ENCODE peak calls at places on chromosomes 2 and 18, in ten cellular contexts. One of them, this sample, is unnamed.

GRCh38 chr2:201618744-201619654 is 24.3 kb downstream of the TMEM237 start:
- DNase-seq in left lobe of liver: peak; percentile 48
- DNase-seq in T-helper 17 cell: no peak
- DNase-seq in left ventricle myocardium inferior: peak; percentile 83
- DNase-seq in activated CD4-positive, alpha-beta T cell treated with anti-CD3 and anti-CD28 coated beads for 4 hours: no peak
- DNase-seq in NCI-H345: peak; percentile 76
- DNase-seq in NCI-H510A: peak; percentile 42
- DNase-seq in C1 segment of cervical spinal cord: peak; percentile 2
- DNase-seq in NCI-H82: no peak
- DNase-seq in activated T-helper 9 cell treated with anti-CD3 and anti-CD28 coated beads, Interleukin-2, amount 50 U/mL, for 16 hours: no peak
- DNase-seq in this sample: no peak

GRCh38 chr2:26054598-26055348 is 20.9 kb downstream of the RAB10 start:
- DNase-seq in left lobe of liver: no peak
- DNase-seq in T-helper 17 cell: no peak
- DNase-seq in left ventricle myocardium inferior: no peak
- DNase-seq in activated CD4-positive, alpha-beta T cell treated with anti-CD3 and anti-CD28 coated beads for 4 hours: no peak
- DNase-seq in NCI-H345: no peak
- DNase-seq in NCI-H510A: no peak
- DNase-seq in C1 segment of cervical spinal cord: no peak
- DNase-seq in NCI-H82: no peak
- DNase-seq in activated T-helper 9 cell treated with anti-CD3 and anti-CD28 coated beads, Interleukin-2, amount 50 U/mL, for 16 hours: no peak
- DNase-seq in this sample: no peak

GRCh38 chr2:72579595-72580180 is 246.1 kb downstream of the EXOC6B start:
- DNase-seq in left lobe of liver: no peak
- DNase-seq in T-helper 17 cell: no peak
- DNase-seq in left ventricle myocardium inferior: no peak
- DNase-seq in activated CD4-positive, alpha-beta T cell treated with anti-CD3 and anti-CD28 coated beads for 4 hours: no peak
- DNase-seq in NCI-H345: peak; percentile 41
- DNase-seq in NCI-H510A: no peak
- DNase-seq in C1 segment of cervical spinal cord: peak; percentile 5
- DNase-seq in NCI-H82: peak; percentile 59
- DNase-seq in activated T-helper 9 cell treated with anti-CD3 and anti-CD28 coated beads, Interleukin-2, amount 50 U/mL, for 16 hours: no peak
- DNase-seq in this sample: no peak

GRCh38 chr18:55248497-55248896 is 289.2 kb upstream of the CCDC68 start:
- DNase-seq in left lobe of liver: no peak
- DNase-seq in T-helper 17 cell: no peak
- DNase-seq in left ventricle myocardium inferior: no peak
- DNase-seq in activated CD4-positive, alpha-beta T cell treated with anti-CD3 and anti-CD28 coated beads for 4 hours: no peak
- DNase-seq in NCI-H345: no peak
- DNase-seq in NCI-H510A: no peak
- DNase-seq in C1 segment of cervical spinal cord: no peak
- DNase-seq in NCI-H82: no peak
- DNase-seq in activated T-helper 9 cell treated with anti-CD3 and anti-CD28 coated beads, Interleukin-2, amount 50 U/mL, for 16 hours: no peak
- DNase-seq in this sample: no peak

GRCh38 chr2:24457730-24458129 is 33.3 kb upstream of the NCOA1 start:
- DNase-seq in left lobe of liver: no peak
- DNase-seq in T-helper 17 cell: no peak
- DNase-seq in left ventricle myocardium inferior: no peak
- DNase-seq in activated CD4-positive, alpha-beta T cell treated with anti-CD3 and anti-CD28 coated beads for 4 hours: no peak
- DNase-seq in NCI-H345: no peak
- DNase-seq in NCI-H510A: no peak
- DNase-seq in C1 segment of cervical spinal cord: no peak
- DNase-seq in NCI-H82: no peak
- DNase-seq in activated T-helper 9 cell treated with anti-CD3 and anti-CD28 coated beads, Interleukin-2, amount 50 U/mL, for 16 hours: no peak
- DNase-seq in this sample: no peak

GRCh38 chr2:193965263-193965662 is 1691.8 kb upstream of the SLC39A10 start:
- DNase-seq in left lobe of liver: no peak
- DNase-seq in T-helper 17 cell: no peak
- DNase-seq in left ventricle myocardium inferior: no peak
- DNase-seq in activated CD4-positive, alpha-beta T cell treated with anti-CD3 and anti-CD28 coated beads for 4 hours: no peak
- DNase-seq in NCI-H345: no peak
- DNase-seq in NCI-H510A: no peak
- DNase-seq in C1 segment of cervical spinal cord: no peak
- DNase-seq in NCI-H82: peak; percentile 95
- DNase-seq in activated T-helper 9 cell treated with anti-CD3 and anti-CD28 coated beads, Interleukin-2, amount 50 U/mL, for 16 hours: no peak
- DNase-seq in this sample: no peak

GRCh38 chr2:96342085-96342484 is 6.5 kb downstream of the NCAPH start:
- DNase-seq in left lobe of liver: no peak
- DNase-seq in T-helper 17 cell: peak; percentile 26
- DNase-seq in left ventricle myocardium inferior: no peak
- DNase-seq in activated CD4-positive, alpha-beta T cell treated with anti-CD3 and anti-CD28 coated beads for 4 hours: peak; percentile 46
- DNase-seq in NCI-H345: no peak
- DNase-seq in NCI-H510A: no peak
- DNase-seq in C1 segment of cervical spinal cord: no peak
- DNase-seq in NCI-H82: no peak
- DNase-seq in activated T-helper 9 cell treated with anti-CD3 and anti-CD28 coated beads, Interleukin-2, amount 50 U/mL, for 16 hours: peak; percentile 29
- DNase-seq in this sample: peak; percentile 58

GRCh38 chr2:174338626-174339570 is 4.1 kb downstream of the SP9 start:
- DNase-seq in left lobe of liver: no peak
- DNase-seq in T-helper 17 cell: no peak
- DNase-seq in left ventricle myocardium inferior: no peak
- DNase-seq in activated CD4-positive, alpha-beta T cell treated with anti-CD3 and anti-CD28 coated beads for 4 hours: no peak
- DNase-seq in NCI-H345: no peak
- DNase-seq in NCI-H510A: no peak
- DNase-seq in C1 segment of cervical spinal cord: no peak
- DNase-seq in NCI-H82: peak; percentile 28
- DNase-seq in activated T-helper 9 cell treated with anti-CD3 and anti-CD28 coated beads, Interleukin-2, amount 50 U/mL, for 16 hours: no peak
- DNase-seq in this sample: no peak

GRCh38 chr18:62505669-62506494 is 16.9 kb upstream of the ZCCHC2 start:
- DNase-seq in left lobe of liver: no peak
- DNase-seq in T-helper 17 cell: no peak
- DNase-seq in left ventricle myocardium inferior: no peak
- DNase-seq in activated CD4-positive, alpha-beta T cell treated with anti-CD3 and anti-CD28 coated beads for 4 hours: peak; percentile 18
- DNase-seq in NCI-H345: no peak
- DNase-seq in NCI-H510A: no peak
- DNase-seq in C1 segment of cervical spinal cord: no peak
- DNase-seq in NCI-H82: no peak
- DNase-seq in activated T-helper 9 cell treated with anti-CD3 and anti-CD28 coated beads, Interleukin-2, amount 50 U/mL, for 16 hours: no peak
- DNase-seq in this sample: no peak

GRCh38 chr2:173175222-173175621 is 99.6 kb downstream of the MAP3K20 start:
- DNase-seq in left lobe of liver: no peak
- DNase-seq in T-helper 17 cell: no peak
- DNase-seq in left ventricle myocardium inferior: no peak
- DNase-seq in activated CD4-positive, alpha-beta T cell treated with anti-CD3 and anti-CD28 coated beads for 4 hours: no peak
- DNase-seq in NCI-H345: no peak
- DNase-seq in NCI-H510A: no peak
- DNase-seq in C1 segment of cervical spinal cord: no peak
- DNase-seq in NCI-H82: no peak
- DNase-seq in activated T-helper 9 cell treated with anti-CD3 and anti-CD28 coated beads, Interleukin-2, amount 50 U/mL, for 16 hours: no peak
- DNase-seq in this sample: no peak

GRCh38 chr2:16725549-16725948 is 59.9 kb upstream of the CYRIA start:
- DNase-seq in left lobe of liver: no peak
- DNase-seq in T-helper 17 cell: no peak
- DNase-seq in left ventricle myocardium inferior: no peak
- DNase-seq in activated CD4-positive, alpha-beta T cell treated with anti-CD3 and anti-CD28 coated beads for 4 hours: no peak
- DNase-seq in NCI-H345: peak; percentile 32
- DNase-seq in NCI-H510A: no peak
- DNase-seq in C1 segment of cervical spinal cord: no peak
- DNase-seq in NCI-H82: no peak
- DNase-seq in activated T-helper 9 cell treated with anti-CD3 and anti-CD28 coated beads, Interleukin-2, amount 50 U/mL, for 16 hours: no peak
- DNase-seq in this sample: no peak

GRCh38 chr2:173741715-173742114 is 223.5 kb downstream of the SP3 start:
- DNase-seq in left lobe of liver: no peak
- DNase-seq in T-helper 17 cell: no peak
- DNase-seq in left ventricle myocardium inferior: no peak
- DNase-seq in activated CD4-positive, alpha-beta T cell treated with anti-CD3 and anti-CD28 coated beads for 4 hours: no peak
- DNase-seq in NCI-H345: peak; percentile 88
- DNase-seq in NCI-H510A: peak; percentile 77
- DNase-seq in C1 segment of cervical spinal cord: no peak
- DNase-seq in NCI-H82: peak; percentile 45
- DNase-seq in activated T-helper 9 cell treated with anti-CD3 and anti-CD28 coated beads, Interleukin-2, amount 50 U/mL, for 16 hours: no peak
- DNase-seq in this sample: no peak

GRCh38 chr2:54560146-54560881 is 104.2 kb downstream of the SPTBN1 start:
- DNase-seq in left lobe of liver: no peak
- DNase-seq in T-helper 17 cell: no peak
- DNase-seq in left ventricle myocardium inferior: no peak
- DNase-seq in activated CD4-positive, alpha-beta T cell treated with anti-CD3 and anti-CD28 coated beads for 4 hours: no peak
- DNase-seq in NCI-H345: no peak
- DNase-seq in NCI-H510A: no peak
- DNase-seq in C1 segment of cervical spinal cord: no peak
- DNase-seq in NCI-H82: peak; percentile 47
- DNase-seq in activated T-helper 9 cell treated with anti-CD3 and anti-CD28 coated beads, Interleukin-2, amount 50 U/mL, for 16 hours: no peak
- DNase-seq in this sample: peak; percentile 9

GRCh38 chr2:16665746-16666452 is at the start of gene CYRIA:
- DNase-seq in left lobe of liver: peak; percentile 67
- DNase-seq in T-helper 17 cell: peak; percentile 20
- DNase-seq in left ventricle myocardium inferior: peak; percentile 76
- DNase-seq in activated CD4-positive, alpha-beta T cell treated with anti-CD3 and anti-CD28 coated beads for 4 hours: peak; percentile 31
- DNase-seq in NCI-H345: peak; percentile 51
- DNase-seq in NCI-H510A: peak; percentile 29
- DNase-seq in C1 segment of cervical spinal cord: peak; percentile 28
- DNase-seq in NCI-H82: peak; percentile 64
- DNase-seq in activated T-helper 9 cell treated with anti-CD3 and anti-CD28 coated beads, Interleukin-2, amount 50 U/mL, for 16 hours: peak; percentile 8
- DNase-seq in this sample: no peak

GRCh38 chr18:25229080-25229479 is 122.9 kb downstream of the ZNF521 start:
- DNase-seq in left lobe of liver: no peak
- DNase-seq in T-helper 17 cell: no peak
- DNase-seq in left ventricle myocardium inferior: no peak
- DNase-seq in activated CD4-positive, alpha-beta T cell treated with anti-CD3 and anti-CD28 coated beads for 4 hours: no peak
- DNase-seq in NCI-H345: peak; percentile 69
- DNase-seq in NCI-H510A: no peak
- DNase-seq in C1 segment of cervical spinal cord: peak; percentile 65
- DNase-seq in NCI-H82: peak; percentile 84
- DNase-seq in activated T-helper 9 cell treated with anti-CD3 and anti-CD28 coated beads, Interleukin-2, amount 50 U/mL, for 16 hours: no peak
- DNase-seq in this sample: no peak

GRCh38 chr2:150907466-150907865 is 354.2 kb downstream of the RBM43 start:
- DNase-seq in left lobe of liver: no peak
- DNase-seq in T-helper 17 cell: no peak
- DNase-seq in left ventricle myocardium inferior: no peak
- DNase-seq in activated CD4-positive, alpha-beta T cell treated with anti-CD3 and anti-CD28 coated beads for 4 hours: no peak
- DNase-seq in NCI-H345: no peak
- DNase-seq in NCI-H510A: no peak
- DNase-seq in C1 segment of cervical spinal cord: no peak
- DNase-seq in NCI-H82: no peak
- DNase-seq in activated T-helper 9 cell treated with anti-CD3 and anti-CD28 coated beads, Interleukin-2, amount 50 U/mL, for 16 hours: no peak
- DNase-seq in this sample: no peak

GRCh38 chr18:80154293-80154692 is 45.2 kb downstream of the ADNP2 start:
- DNase-seq in left lobe of liver: no peak
- DNase-seq in T-helper 17 cell: no peak
- DNase-seq in left ventricle myocardium inferior: no peak
- DNase-seq in activated CD4-positive, alpha-beta T cell treated with anti-CD3 and anti-CD28 coated beads for 4 hours: no peak
- DNase-seq in NCI-H345: no peak
- DNase-seq in NCI-H510A: no peak
- DNase-seq in C1 segment of cervical spinal cord: no peak
- DNase-seq in NCI-H82: peak; percentile 61
- DNase-seq in activated T-helper 9 cell treated with anti-CD3 and anti-CD28 coated beads, Interleukin-2, amount 50 U/mL, for 16 hours: no peak
- DNase-seq in this sample: no peak

GRCh38 chr18:37270046-37270665 is 295.4 kb downstream of the CELF4 start:
- DNase-seq in left lobe of liver: no peak
- DNase-seq in T-helper 17 cell: no peak
- DNase-seq in left ventricle myocardium inferior: peak; percentile 35
- DNase-seq in activated CD4-positive, alpha-beta T cell treated with anti-CD3 and anti-CD28 coated beads for 4 hours: no peak
- DNase-seq in NCI-H345: no peak
- DNase-seq in NCI-H510A: no peak
- DNase-seq in C1 segment of cervical spinal cord: no peak
- DNase-seq in NCI-H82: no peak
- DNase-seq in activated T-helper 9 cell treated with anti-CD3 and anti-CD28 coated beads, Interleukin-2, amount 50 U/mL, for 16 hours: no peak
- DNase-seq in this sample: no peak

GRCh38 chr2:239518286-239519080 is 117.7 kb upstream of the HDAC4 start:
- DNase-seq in left lobe of liver: no peak
- DNase-seq in T-helper 17 cell: no peak
- DNase-seq in left ventricle myocardium inferior: peak; percentile 4
- DNase-seq in activated CD4-positive, alpha-beta T cell treated with anti-CD3 and anti-CD28 coated beads for 4 hours: no peak
- DNase-seq in NCI-H345: no peak
- DNase-seq in NCI-H510A: no peak
- DNase-seq in C1 segment of cervical spinal cord: no peak
- DNase-seq in NCI-H82: no peak
- DNase-seq in activated T-helper 9 cell treated with anti-CD3 and anti-CD28 coated beads, Interleukin-2, amount 50 U/mL, for 16 hours: no peak
- DNase-seq in this sample: no peak

GRCh38 chr18:78595453-78595852 is 384.2 kb upstream of the SALL3 start:
- DNase-seq in left lobe of liver: no peak
- DNase-seq in T-helper 17 cell: no peak
- DNase-seq in left ventricle myocardium inferior: no peak
- DNase-seq in activated CD4-positive, alpha-beta T cell treated with anti-CD3 and anti-CD28 coated beads for 4 hours: no peak
- DNase-seq in NCI-H345: no peak
- DNase-seq in NCI-H510A: no peak
- DNase-seq in C1 segment of cervical spinal cord: no peak
- DNase-seq in NCI-H82: no peak
- DNase-seq in activated T-helper 9 cell treated with anti-CD3 and anti-CD28 coated beads, Interleukin-2, amount 50 U/mL, for 16 hours: no peak
- DNase-seq in this sample: no peak

GRCh38 chr18:49662506-49662905 is 100.6 kb downstream of the LIPG start:
- DNase-seq in left lobe of liver: no peak
- DNase-seq in T-helper 17 cell: no peak
- DNase-seq in left ventricle myocardium inferior: no peak
- DNase-seq in activated CD4-positive, alpha-beta T cell treated with anti-CD3 and anti-CD28 coated beads for 4 hours: no peak
- DNase-seq in NCI-H345: no peak
- DNase-seq in NCI-H510A: no peak
- DNase-seq in C1 segment of cervical spinal cord: no peak
- DNase-seq in NCI-H82: no peak
- DNase-seq in activated T-helper 9 cell treated with anti-CD3 and anti-CD28 coated beads, Interleukin-2, amount 50 U/mL, for 16 hours: no peak
- DNase-seq in this sample: no peak

GRCh38 chr2:237243487-237243886 is 157.8 kb downstream of the COPS8 start:
- DNase-seq in left lobe of liver: no peak
- DNase-seq in T-helper 17 cell: no peak
- DNase-seq in left ventricle myocardium inferior: no peak
- DNase-seq in activated CD4-positive, alpha-beta T cell treated with anti-CD3 and anti-CD28 coated beads for 4 hours: no peak
- DNase-seq in NCI-H345: no peak
- DNase-seq in NCI-H510A: no peak
- DNase-seq in C1 segment of cervical spinal cord: no peak
- DNase-seq in NCI-H82: no peak
- DNase-seq in activated T-helper 9 cell treated with anti-CD3 and anti-CD28 coated beads, Interleukin-2, amount 50 U/mL, for 16 hours: no peak
- DNase-seq in this sample: no peak

GRCh38 chr2:150052457-150052856 is 435.0 kb downstream of the RND3 start:
- DNase-seq in left lobe of liver: no peak
- DNase-seq in T-helper 17 cell: no peak
- DNase-seq in left ventricle myocardium inferior: no peak
- DNase-seq in activated CD4-positive, alpha-beta T cell treated with anti-CD3 and anti-CD28 coated beads for 4 hours: no peak
- DNase-seq in NCI-H345: no peak
- DNase-seq in NCI-H510A: no peak
- DNase-seq in C1 segment of cervical spinal cord: no peak
- DNase-seq in NCI-H82: no peak
- DNase-seq in activated T-helper 9 cell treated with anti-CD3 and anti-CD28 coated beads, Interleukin-2, amount 50 U/mL, for 16 hours: no peak
- DNase-seq in this sample: no peak

GRCh38 chr2:240024766-240025165 is 376 bp downstream of the NDUFA10 start:
- DNase-seq in left lobe of liver: no peak
- DNase-seq in T-helper 17 cell: no peak
- DNase-seq in left ventricle myocardium inferior: no peak
- DNase-seq in activated CD4-positive, alpha-beta T cell treated with anti-CD3 and anti-CD28 coated beads for 4 hours: no peak
- DNase-seq in NCI-H345: no peak
- DNase-seq in NCI-H510A: no peak
- DNase-seq in C1 segment of cervical spinal cord: no peak
- DNase-seq in NCI-H82: peak; percentile 31
- DNase-seq in activated T-helper 9 cell treated with anti-CD3 and anti-CD28 coated beads, Interleukin-2, amount 50 U/mL, for 16 hours: no peak
- DNase-seq in this sample: peak; percentile 13

GRCh38 chr18:1302861-1303260 is 398.2 kb downstream of the ADCYAP1 start:
- DNase-seq in left lobe of liver: no peak
- DNase-seq in T-helper 17 cell: no peak
- DNase-seq in left ventricle myocardium inferior: no peak
- DNase-seq in activated CD4-positive, alpha-beta T cell treated with anti-CD3 and anti-CD28 coated beads for 4 hours: no peak
- DNase-seq in NCI-H345: no peak
- DNase-seq in NCI-H510A: no peak
- DNase-seq in C1 segment of cervical spinal cord: no peak
- DNase-seq in NCI-H82: no peak
- DNase-seq in activated T-helper 9 cell treated with anti-CD3 and anti-CD28 coated beads, Interleukin-2, amount 50 U/mL, for 16 hours: no peak
- DNase-seq in this sample: no peak

GRCh38 chr18:2104620-2105462 is 466.5 kb downstream of the METTL4 start:
- DNase-seq in left lobe of liver: peak; percentile 57
- DNase-seq in T-helper 17 cell: peak; percentile 27
- DNase-seq in left ventricle myocardium inferior: peak; percentile 38
- DNase-seq in activated CD4-positive, alpha-beta T cell treated with anti-CD3 and anti-CD28 coated beads for 4 hours: peak; percentile 6
- DNase-seq in NCI-H345: no peak
- DNase-seq in NCI-H510A: no peak
- DNase-seq in C1 segment of cervical spinal cord: no peak
- DNase-seq in NCI-H82: peak; percentile 61
- DNase-seq in activated T-helper 9 cell treated with anti-CD3 and anti-CD28 coated beads, Interleukin-2, amount 50 U/mL, for 16 hours: peak; percentile 12
- DNase-seq in this sample: peak; percentile 1

GRCh38 chr2:164920430-164920829 is 34.9 kb downstream of the SLC38A11 start:
- DNase-seq in left lobe of liver: no peak
- DNase-seq in T-helper 17 cell: no peak
- DNase-seq in left ventricle myocardium inferior: no peak
- DNase-seq in activated CD4-positive, alpha-beta T cell treated with anti-CD3 and anti-CD28 coated beads for 4 hours: no peak
- DNase-seq in NCI-H345: no peak
- DNase-seq in NCI-H510A: no peak
- DNase-seq in C1 segment of cervical spinal cord: no peak
- DNase-seq in NCI-H82: no peak
- DNase-seq in activated T-helper 9 cell treated with anti-CD3 and anti-CD28 coated beads, Interleukin-2, amount 50 U/mL, for 16 hours: no peak
- DNase-seq in this sample: no peak

GRCh38 chr2:105052773-105053172 is 14.9 kb downstream of the MRPS9 start:
- DNase-seq in left lobe of liver: peak; percentile 57
- DNase-seq in T-helper 17 cell: no peak
- DNase-seq in left ventricle myocardium inferior: peak; percentile 49
- DNase-seq in activated CD4-positive, alpha-beta T cell treated with anti-CD3 and anti-CD28 coated beads for 4 hours: no peak
- DNase-seq in NCI-H345: peak; percentile 4
- DNase-seq in NCI-H510A: no peak
- DNase-seq in C1 segment of cervical spinal cord: no peak
- DNase-seq in NCI-H82: no peak
- DNase-seq in activated T-helper 9 cell treated with anti-CD3 and anti-CD28 coated beads, Interleukin-2, amount 50 U/mL, for 16 hours: no peak
- DNase-seq in this sample: no peak